ENCODE peak calls at places on chromosomes 4 and X, in nine cellular contexts. Q, A, P, R, L, C, D, U and H are unnamed samples.

GRCh38 chr4:100063355-100063754 is 113.3 kb upstream of the H2AZ1 start:
- DNase-seq in Q (no peak), A (no peak), P (no peak), R (no peak), L (no peak), C (no peak), D (no peak), U (peak), H (no peak)

GRCh38 chrX:131305926-131306325 is 16.8 kb upstream of the IGSF1 start:
- DNase-seq in Q (no peak), A (no peak), P (no peak), R (no peak), L (no peak), C (no peak), D (no peak), U (no peak), H (no peak)

GRCh38 chr4:89196745-89197144 is 85.4 kb downstream of the TIGD2 start:
- DNase-seq in Q (no peak), A (no peak), P (no peak), R (no peak), L (no peak), C (no peak), D (no peak), U (no peak), H (no peak)

GRCh38 chrX:27889878-27890277 is 82.1 kb downstream of the MAGEB10 start:
- DNase-seq in Q (no peak), A (no peak), P (no peak), R (no peak), L (no peak), C (no peak), D (no peak), U (no peak), H (no peak)

GRCh38 chrX:429266-429825 is 42.6 kb upstream of the PPP2R3B start:
- DNase-seq in Q (no peak), A (no peak), P (no peak), R (no peak), L (no peak), C (no peak), D (no peak), U (no peak), H (no peak)

GRCh38 chr4:3493720-3494492 is 30.8 kb downstream of the DOK7 start:
- DNase-seq in Q (no peak), A (no peak), P (no peak), R (no peak), L (no peak), C (no peak), D (peak), U (no peak), H (no peak)

GRCh38 chr4:111064342-111064993 is 441.6 kb upstream of the PITX2 start:
- DNase-seq in Q (peak), A (no peak), P (no peak), R (no peak), L (no peak), C (no peak), D (no peak), U (no peak), H (no peak)

GRCh38 chrX:123322531-123322930 is 138.5 kb downstream of the GRIA3 start:
- DNase-seq in Q (no peak), A (no peak), P (no peak), R (no peak), L (no peak), C (no peak), D (no peak), U (no peak), H (no peak)